ENCODE peak calls at places on chromosomes 13 and 19, in six cellular contexts. W is anterior cingulate cortex, F is nucleus accumbens, E is germinal center, I is neural crest cell, Q is heart right ventricle. P is an unnamed sample.

GRCh38 chr13:49214917-49215376 is 5.2 kb upstream of the MLNR start:
- DNase-seq in W (no peak), F (no peak), E (peak), I (no peak), Q (peak), P (no peak)

GRCh38 chr13:78712866-78713265 is 53.9 kb upstream of the OBI1 start:
- DNase-seq in W (no peak), F (no peak), E (no peak), I (no peak), Q (no peak), P (no peak)

GRCh38 chr13:64723735-64724134 is 2506.4 kb downstream of the PCDH9 start:
- DNase-seq in W (no peak), F (no peak), E (no peak), I (no peak), Q (no peak), P (no peak)

GRCh38 chr19:58555369-58555885 is 522 bp upstream of the CHMP2A start:
- DNase-seq in W (no peak), F (no peak), E (no peak), I (no peak), Q (no peak), P (no peak)

GRCh38 chr19:10009714-10010224 is 535 bp downstream of the COL5A3 start:
- DNase-seq in W (no peak), F (no peak), E (no peak), I (no peak), Q (no peak), P (no peak)

GRCh38 chr13:23378009-23378632 is 55.4 kb downstream of the SACS start:
- DNase-seq in W (no peak), F (no peak), E (peak), I (no peak), Q (no peak), P (no peak)

GRCh38 chr19:12913011-12913561 is 6.0 kb downstream of the SYCE2 start:
- DNase-seq in W (peak), F (peak), E (no peak), I (no peak), Q (peak), P (no peak)

GRCh38 chr13:61128850-61129645 is 286.6 kb downstream of the PCDH20 start:
- DNase-seq in W (no peak), F (no peak), E (no peak), I (no peak), Q (no peak), P (no peak)

GRCh38 chr13:80824231-80824630 is 483.3 kb upstream of the SPRY2 start:
- DNase-seq in W (no peak), F (no peak), E (no peak), I (no peak), Q (no peak), P (no peak)

GRCh38 chr13:34300559-34300958 is 482.6 kb downstream of the RFC3 start:
- DNase-seq in W (no peak), F (no peak), E (no peak), I (no peak), Q (no peak), P (no peak)

GRCh38 chr19:38274734-38275133 is 10.4 kb downstream of the SPINT2 start:
- DNase-seq in W (no peak), F (peak), E (no peak), I (no peak), Q (peak), P (no peak)

GRCh38 chr19:46378268-46378667 is 31.4 kb downstream of the PPP5C start:
- DNase-seq in W (no peak), F (no peak), E (no peak), I (no peak), Q (no peak), P (no peak)

GRCh38 chr13:110914293-110915056 is 394 bp downstream of the ANKRD10 start:
- DNase-seq in W (no peak), F (peak), E (peak), I (peak), Q (peak), P (peak)

GRCh38 chr13:98586400-98587144 is 9.7 kb upstream of the STK24 start:
- DNase-seq in W (no peak), F (no peak), E (no peak), I (no peak), Q (no peak), P (no peak)

GRCh38 chr19:2478324-2478755 is 2.4 kb downstream of the GADD45B start:
- DNase-seq in W (no peak), F (peak), E (no peak), I (no peak), Q (peak), P (no peak)

GRCh38 chr19:16417660-16418596 is 53.8 kb downstream of the EPS15L1 start:
- DNase-seq in W (no peak), F (no peak), E (peak), I (peak), Q (peak), P (peak)

GRCh38 chr13:94346261-94347019 is 133.0 kb downstream of the DCT start:
- DNase-seq in W (no peak), F (no peak), E (no peak), I (no peak), Q (no peak), P (no peak)

GRCh38 chr13:113029487-113030258 is 60.7 kb downstream of the MCF2L start:
- DNase-seq in W (no peak), F (no peak), E (peak), I (peak), Q (peak), P (peak)

GRCh38 chr19:27742041-27742440 is 1470.9 kb downstream of the UQCRFS1 start:
- DNase-seq in W (no peak), F (no peak), E (no peak), I (no peak), Q (no peak), P (no peak)

GRCh38 chr13:45362939-45363338 is 22.0 kb upstream of the TPT1 start:
- DNase-seq in W (no peak), F (no peak), E (peak), I (no peak), Q (no peak), P (no peak)

GRCh38 chr19:4844348-4845179 is 13.1 kb upstream of the TICAM1 start:
- DNase-seq in W (no peak), F (no peak), E (no peak), I (no peak), Q (peak), P (no peak)

GRCh38 chr19:55554749-55555152 is 9.4 kb upstream of the SBK3 start:
- DNase-seq in W (no peak), F (no peak), E (no peak), I (no peak), Q (no peak), P (no peak)

GRCh38 chr19:19399733-19400438 is 5.6 kb upstream of the GATAD2A start:
- DNase-seq in W (no peak), F (no peak), E (no peak), I (no peak), Q (no peak), P (no peak)

GRCh38 chr19:44455100-44455499 is 6.8 kb upstream of the ZNF229 start:
- DNase-seq in W (no peak), F (no peak), E (no peak), I (no peak), Q (no peak), P (no peak)

GRCh38 chr19:58497634-58498170 is 14.1 kb downstream of the SLC27A5 start:
- DNase-seq in W (no peak), F (no peak), E (no peak), I (no peak), Q (no peak), P (no peak)

GRCh38 chr13:19772306-19772705 is 10.4 kb downstream of the PSPC1 start:
- DNase-seq in W (no peak), F (no peak), E (no peak), I (no peak), Q (no peak), P (no peak)

GRCh38 chr19:480016-480855 is 16.1 kb upstream of the MADCAM1 start:
- DNase-seq in W (no peak), F (peak), E (no peak), I (peak), Q (peak), P (peak)

GRCh38 chr19:46373573-46374359 is 26.9 kb downstream of the PPP5C start:
- DNase-seq in W (no peak), F (no peak), E (no peak), I (no peak), Q (peak), P (peak)

GRCh38 chr13:73833331-73834070 is 300.7 kb downstream of the KLF12 start:
- DNase-seq in W (no peak), F (no peak), E (no peak), I (no peak), Q (no peak), P (no peak)

GRCh38 chr19:3254520-3254919 is 30.1 kb downstream of the CELF5 start:
- DNase-seq in W (no peak), F (no peak), E (no peak), I (no peak), Q (no peak), P (no peak)

GRCh38 chr13:44756411-44756810 is 180.3 kb upstream of the TSC22D1 start:
- DNase-seq in W (no peak), F (no peak), E (no peak), I (no peak), Q (no peak), P (no peak)

P was measured in neuronal stem cell.